ENCODE peak calls at places on chromosomes 11 and 22, in seven cellular contexts. One of them, this sample, is unnamed.

GRCh38 chr11:118126082-118126838 is 26.4 kb downstream of the SCN4B start:
- DNase-seq in BE2C: no peak
- DNase-seq in HTR-8/SVneo: no peak
- DNase-seq in naive thymus-derived CD8-positive, alpha-beta T cell: no peak
- DNase-seq in midbrain: no peak
- DNase-seq in cardiac fibroblast: no peak
- DNase-seq in globus pallidus: no peak
- DNase-seq in this sample: no peak

GRCh38 chr22:17861909-17862308 is 87.6 kb upstream of the BID start:
- DNase-seq in globus pallidus: no peak
- DNase-seq in midbrain: no peak
- DNase-seq in naive thymus-derived CD8-positive, alpha-beta T cell: no peak
- DNase-seq in BE2C: no peak
- DNase-seq in HTR-8/SVneo: no peak
- DNase-seq in cardiac fibroblast: no peak
- DNase-seq in this sample: no peak

GRCh38 chr11:1015826-1016565 is 20.5 kb downstream of the MUC6 start:
- DNase-seq in cardiac fibroblast: no peak
- DNase-seq in midbrain: no peak
- DNase-seq in globus pallidus: no peak
- DNase-seq in BE2C: no peak
- DNase-seq in naive thymus-derived CD8-positive, alpha-beta T cell: no peak
- DNase-seq in HTR-8/SVneo: no peak
- DNase-seq in this sample: no peak

GRCh38 chr22:47340851-47341436 is 578.5 kb downstream of the TBC1D22A start:
- DNase-seq in HTR-8/SVneo: no peak
- DNase-seq in globus pallidus: no peak
- DNase-seq in cardiac fibroblast: no peak
- DNase-seq in midbrain: no peak
- DNase-seq in BE2C: no peak
- DNase-seq in naive thymus-derived CD8-positive, alpha-beta T cell: no peak
- DNase-seq in this sample: no peak

GRCh38 chr22:49756656-49757055 is 71.0 kb downstream of the BRD1 start:
- DNase-seq in midbrain: no peak
- DNase-seq in HTR-8/SVneo: no peak
- DNase-seq in naive thymus-derived CD8-positive, alpha-beta T cell: no peak
- DNase-seq in cardiac fibroblast: no peak
- DNase-seq in BE2C: no peak
- DNase-seq in globus pallidus: no peak
- DNase-seq in this sample: no peak

GRCh38 chr11:32643526-32643925 is 59.9 kb downstream of the EIF3M start:
- DNase-seq in cardiac fibroblast: peak; percentile 76
- DNase-seq in midbrain: no peak
- DNase-seq in globus pallidus: no peak
- DNase-seq in naive thymus-derived CD8-positive, alpha-beta T cell: no peak
- DNase-seq in BE2C: no peak
- DNase-seq in HTR-8/SVneo: no peak
- DNase-seq in this sample: no peak

GRCh38 chr11:36237341-36237740 is 51.9 kb downstream of the COMMD9 start:
- DNase-seq in HTR-8/SVneo: no peak
- DNase-seq in cardiac fibroblast: no peak
- DNase-seq in BE2C: no peak
- DNase-seq in midbrain: no peak
- DNase-seq in globus pallidus: no peak
- DNase-seq in naive thymus-derived CD8-positive, alpha-beta T cell: no peak
- DNase-seq in this sample: no peak

GRCh38 chr11:61985863-61986262 is 18.4 kb upstream of the FTH1 start:
- DNase-seq in HTR-8/SVneo: no peak
- DNase-seq in globus pallidus: no peak
- DNase-seq in cardiac fibroblast: no peak
- DNase-seq in BE2C: no peak
- DNase-seq in naive thymus-derived CD8-positive, alpha-beta T cell: no peak
- DNase-seq in midbrain: no peak
- DNase-seq in this sample: no peak

GRCh38 chr22:24968066-24968561 is 15.6 kb downstream of the KIAA1671 start:
- DNase-seq in midbrain: no peak
- DNase-seq in HTR-8/SVneo: no peak
- DNase-seq in globus pallidus: no peak
- DNase-seq in BE2C: peak; percentile 46
- DNase-seq in naive thymus-derived CD8-positive, alpha-beta T cell: no peak
- DNase-seq in cardiac fibroblast: peak; percentile 47
- DNase-seq in this sample: no peak

GRCh38 chr11:8202428-8203160 is 33.8 kb upstream of the RIC3 start:
- DNase-seq in globus pallidus: no peak
- DNase-seq in naive thymus-derived CD8-positive, alpha-beta T cell: no peak
- DNase-seq in BE2C: no peak
- DNase-seq in HTR-8/SVneo: no peak
- DNase-seq in midbrain: no peak
- DNase-seq in cardiac fibroblast: no peak
- DNase-seq in this sample: no peak

GRCh38 chr22:48884786-48885185 is 942.9 kb downstream of the BRD1 start:
- DNase-seq in BE2C: no peak
- DNase-seq in HTR-8/SVneo: no peak
- DNase-seq in globus pallidus: no peak
- DNase-seq in midbrain: no peak
- DNase-seq in naive thymus-derived CD8-positive, alpha-beta T cell: no peak
- DNase-seq in cardiac fibroblast: no peak
- DNase-seq in this sample: no peak

GRCh38 chr22:38706101-38706884 is 549 bp downstream of the GTPBP1 start:
- DNase-seq in midbrain: peak; percentile 18
- DNase-seq in BE2C: peak; percentile 43
- DNase-seq in cardiac fibroblast: peak; percentile 35
- DNase-seq in HTR-8/SVneo: no peak
- DNase-seq in naive thymus-derived CD8-positive, alpha-beta T cell: no peak
- DNase-seq in globus pallidus: no peak
- DNase-seq in this sample: no peak

GRCh38 chr11:788953-789940 is 643 bp downstream of the CEND1 start:
- DNase-seq in naive thymus-derived CD8-positive, alpha-beta T cell: no peak
- DNase-seq in cardiac fibroblast: no peak
- DNase-seq in globus pallidus: no peak
- DNase-seq in midbrain: no peak
- DNase-seq in HTR-8/SVneo: no peak
- DNase-seq in BE2C: no peak
- DNase-seq in this sample: no peak

GRCh38 chr11:45964911-45965389 is 42.5 kb downstream of the LARGE2 start:
- DNase-seq in midbrain: peak; percentile 82
- DNase-seq in globus pallidus: peak; percentile 80
- DNase-seq in naive thymus-derived CD8-positive, alpha-beta T cell: peak; percentile 73
- DNase-seq in BE2C: peak; percentile 49
- DNase-seq in cardiac fibroblast: peak; percentile 86
- DNase-seq in HTR-8/SVneo: peak; percentile 87
- DNase-seq in this sample: peak; percentile 67

GRCh38 chr11:3642071-3642951 is 519 bp upstream of the ART5 start:
- DNase-seq in midbrain: peak; percentile 7
- DNase-seq in cardiac fibroblast: peak; percentile 39
- DNase-seq in BE2C: peak; percentile 72
- DNase-seq in naive thymus-derived CD8-positive, alpha-beta T cell: peak; percentile 81
- DNase-seq in globus pallidus: peak; percentile 11
- DNase-seq in HTR-8/SVneo: peak; percentile 85
- DNase-seq in this sample: peak; percentile 51

GRCh38 chr11:65851083-65851579 is 6.8 kb downstream of the CFL1 start:
- DNase-seq in midbrain: no peak
- DNase-seq in HTR-8/SVneo: no peak
- DNase-seq in cardiac fibroblast: peak; percentile 51
- DNase-seq in BE2C: no peak
- DNase-seq in globus pallidus: no peak
- DNase-seq in naive thymus-derived CD8-positive, alpha-beta T cell: no peak
- DNase-seq in this sample: no peak

GRCh38 chr11:102990145-102990544 is 34.6 kb upstream of the MMP13 start:
- DNase-seq in naive thymus-derived CD8-positive, alpha-beta T cell: no peak
- DNase-seq in globus pallidus: no peak
- DNase-seq in midbrain: no peak
- DNase-seq in HTR-8/SVneo: no peak
- DNase-seq in BE2C: no peak
- DNase-seq in cardiac fibroblast: peak; percentile 36
- DNase-seq in this sample: no peak

GRCh38 chr11:75262436-75262835 is 21.9 kb downstream of the TPBGL start:
- DNase-seq in cardiac fibroblast: no peak
- DNase-seq in BE2C: peak; percentile 2
- DNase-seq in HTR-8/SVneo: no peak
- DNase-seq in naive thymus-derived CD8-positive, alpha-beta T cell: peak; percentile 24
- DNase-seq in midbrain: no peak
- DNase-seq in globus pallidus: no peak
- DNase-seq in this sample: no peak

GRCh38 chr11:6587360-6587953 is 16.0 kb downstream of the RRP8 start:
- DNase-seq in HTR-8/SVneo: no peak
- DNase-seq in midbrain: peak; percentile 27
- DNase-seq in naive thymus-derived CD8-positive, alpha-beta T cell: no peak
- DNase-seq in BE2C: no peak
- DNase-seq in globus pallidus: no peak
- DNase-seq in cardiac fibroblast: no peak
- DNase-seq in this sample: no peak

GRCh38 chr11:3380706-3381570 is 2.0 kb upstream of the ZNF195 start:
- DNase-seq in HTR-8/SVneo: no peak
- DNase-seq in globus pallidus: no peak
- DNase-seq in BE2C: peak; percentile 47
- DNase-seq in naive thymus-derived CD8-positive, alpha-beta T cell: no peak
- DNase-seq in cardiac fibroblast: peak; percentile 52
- DNase-seq in midbrain: no peak
- DNase-seq in this sample: no peak

GRCh38 chr11:121514401-121514981 is 61.7 kb upstream of the SORL1-AS1 start:
- DNase-seq in HTR-8/SVneo: no peak
- DNase-seq in naive thymus-derived CD8-positive, alpha-beta T cell: no peak
- DNase-seq in BE2C: no peak
- DNase-seq in midbrain: no peak
- DNase-seq in globus pallidus: no peak
- DNase-seq in cardiac fibroblast: no peak
- DNase-seq in this sample: no peak

GRCh38 chr11:117825538-117826359 is 1.2 kb upstream of the FXYD2 start:
- DNase-seq in cardiac fibroblast: no peak
- DNase-seq in midbrain: no peak
- DNase-seq in globus pallidus: no peak
- DNase-seq in HTR-8/SVneo: no peak
- DNase-seq in BE2C: no peak
- DNase-seq in naive thymus-derived CD8-positive, alpha-beta T cell: peak; percentile 45
- DNase-seq in this sample: no peak

GRCh38 chr11:128201801-128202200 is 385.6 kb downstream of the ETS1 start:
- DNase-seq in BE2C: no peak
- DNase-seq in naive thymus-derived CD8-positive, alpha-beta T cell: no peak
- DNase-seq in HTR-8/SVneo: no peak
- DNase-seq in cardiac fibroblast: no peak
- DNase-seq in globus pallidus: no peak
- DNase-seq in midbrain: no peak
- DNase-seq in this sample: no peak

GRCh38 chr11:20360650-20361049 is 2.9 kb upstream of the HTATIP2 start:
- DNase-seq in globus pallidus: no peak
- DNase-seq in HTR-8/SVneo: no peak
- DNase-seq in naive thymus-derived CD8-positive, alpha-beta T cell: peak; percentile 73
- DNase-seq in cardiac fibroblast: peak; percentile 52
- DNase-seq in BE2C: no peak
- DNase-seq in midbrain: no peak
- DNase-seq in this sample: no peak

GRCh38 chr22:48885271-48885918 is 942.3 kb downstream of the BRD1 start:
- DNase-seq in naive thymus-derived CD8-positive, alpha-beta T cell: no peak
- DNase-seq in cardiac fibroblast: no peak
- DNase-seq in HTR-8/SVneo: no peak
- DNase-seq in midbrain: no peak
- DNase-seq in BE2C: no peak
- DNase-seq in globus pallidus: no peak
- DNase-seq in this sample: no peak

GRCh38 chr11:47477323-47477722 is 28.4 kb upstream of the RAPSN start:
- DNase-seq in midbrain: no peak
- DNase-seq in globus pallidus: peak; percentile 24
- DNase-seq in cardiac fibroblast: peak; percentile 57
- DNase-seq in HTR-8/SVneo: no peak
- DNase-seq in BE2C: no peak
- DNase-seq in naive thymus-derived CD8-positive, alpha-beta T cell: no peak
- DNase-seq in this sample: peak; percentile 63

GRCh38 chr11:82732734-82733443 is 775 bp downstream of the FAM181B start:
- DNase-seq in naive thymus-derived CD8-positive, alpha-beta T cell: no peak
- DNase-seq in midbrain: peak; percentile 44
- DNase-seq in cardiac fibroblast: no peak
- DNase-seq in BE2C: peak; percentile 66
- DNase-seq in HTR-8/SVneo: no peak
- DNase-seq in globus pallidus: peak; percentile 65
- DNase-seq in this sample: no peak

GRCh38 chr22:19822301-19823117 is 32.2 kb downstream of the GNB1L start:
- DNase-seq in BE2C: no peak
- DNase-seq in HTR-8/SVneo: no peak
- DNase-seq in cardiac fibroblast: no peak
- DNase-seq in globus pallidus: no peak
- DNase-seq in midbrain: no peak
- DNase-seq in naive thymus-derived CD8-positive, alpha-beta T cell: peak; percentile 48
- DNase-seq in this sample: no peak

GRCh38 chr11:33268945-33269567 is 11.9 kb downstream of the HIPK3 start:
- DNase-seq in HTR-8/SVneo: no peak
- DNase-seq in naive thymus-derived CD8-positive, alpha-beta T cell: no peak
- DNase-seq in cardiac fibroblast: peak; percentile 39
- DNase-seq in globus pallidus: no peak
- DNase-seq in BE2C: no peak
- DNase-seq in midbrain: no peak
- DNase-seq in this sample: no peak

GRCh38 chr11:108620958-108621772 is 27.6 kb upstream of the EXPH5 start:
- DNase-seq in globus pallidus: no peak
- DNase-seq in HTR-8/SVneo: no peak
- DNase-seq in cardiac fibroblast: peak; percentile 30
- DNase-seq in BE2C: no peak
- DNase-seq in midbrain: no peak
- DNase-seq in naive thymus-derived CD8-positive, alpha-beta T cell: no peak
- DNase-seq in this sample: peak; percentile 75

GRCh38 chr11:118623291-118623655 is 15.9 kb downstream of the PHLDB1 start:
- DNase-seq in naive thymus-derived CD8-positive, alpha-beta T cell: no peak
- DNase-seq in globus pallidus: no peak
- DNase-seq in midbrain: no peak
- DNase-seq in HTR-8/SVneo: peak; percentile 40
- DNase-seq in cardiac fibroblast: peak; percentile 53
- DNase-seq in BE2C: peak; percentile 88
- DNase-seq in this sample: no peak

GRCh38 chr11:11977206-11977938 is 31.1 kb downstream of the DKK3 start:
- DNase-seq in naive thymus-derived CD8-positive, alpha-beta T cell: no peak
- DNase-seq in globus pallidus: no peak
- DNase-seq in cardiac fibroblast: peak; percentile 86
- DNase-seq in HTR-8/SVneo: peak; percentile 89
- DNase-seq in BE2C: no peak
- DNase-seq in midbrain: no peak
- DNase-seq in this sample: peak; percentile 74

GRCh38 chr11:20310137-20310536 is 53.4 kb upstream of the HTATIP2 start:
- DNase-seq in midbrain: peak; percentile 89
- DNase-seq in cardiac fibroblast: peak; percentile 19
- DNase-seq in naive thymus-derived CD8-positive, alpha-beta T cell: no peak
- DNase-seq in globus pallidus: peak; percentile 96
- DNase-seq in HTR-8/SVneo: no peak
- DNase-seq in BE2C: no peak
- DNase-seq in this sample: peak; percentile 13

GRCh38 chr11:83724704-83725114 is 438.5 kb upstream of the CCDC90B start:
- DNase-seq in BE2C: peak; percentile 12
- DNase-seq in cardiac fibroblast: no peak
- DNase-seq in HTR-8/SVneo: no peak
- DNase-seq in globus pallidus: peak; percentile 11
- DNase-seq in naive thymus-derived CD8-positive, alpha-beta T cell: no peak
- DNase-seq in midbrain: no peak
- DNase-seq in this sample: no peak

GRCh38 chr22:38034278-38034882 is 22.8 kb upstream of the PICK1 start:
- DNase-seq in midbrain: peak; percentile 86
- DNase-seq in BE2C: peak; percentile 71
- DNase-seq in naive thymus-derived CD8-positive, alpha-beta T cell: no peak
- DNase-seq in HTR-8/SVneo: peak; percentile 90
- DNase-seq in cardiac fibroblast: peak; percentile 95
- DNase-seq in globus pallidus: peak; percentile 91
- DNase-seq in this sample: peak; percentile 94

This sample was measured in COLO829.